ENCODE peak calls at places on chromosome 1, in four cellular contexts. F is MM.1S, C is OCI-LY7, S is HCT116. T is an unnamed sample.

GRCh38 chr1:79437540-79437939 is 431.0 kb upstream of the ADGRL4 start:
- DNase-seq in F (no peak), C (no peak), S (no peak), T (no peak)

GRCh38 chr1:93681095-93681548 is 515 bp downstream of the BCAR3 start:
- DNase-seq in S (no peak), C (peak; percentile 50), F (no peak), T (peak; percentile 48)

GRCh38 chr1:243447342-243447741 is 191.5 kb downstream of the SDCCAG8 start:
- DNase-seq in S (no peak), F (no peak), C (no peak), T (no peak)

GRCh38 chr1:155171836-155172731 is 1.0 kb downstream of the KRTCAP2 start:
- DNase-seq in C (no peak), S (no peak), F (no peak), T (no peak)

GRCh38 chr1:37323486-37324377 is 150.6 kb upstream of the ZC3H12A start:
- DNase-seq in S (no peak), F (peak; percentile 36), C (peak; percentile 54), T (peak; percentile 28)

GRCh38 chr1:206496131-206496793 is 11.1 kb upstream of the RASSF5 start:
- DNase-seq in C (peak; percentile 20), F (no peak), S (no peak), T (no peak)

GRCh38 chr1:111878649-111879048 is 110.8 kb downstream of the KCND3 start:
- DNase-seq in C (no peak), S (no peak), F (no peak), T (no peak)

GRCh38 chr1:186059752-186060151 is 315.3 kb downstream of the TPR start:
- DNase-seq in F (no peak), C (no peak), S (no peak), T (no peak)

GRCh38 chr1:169925505-169926482 is 32.1 kb upstream of the SCYL3 start:
- DNase-seq in S (no peak), C (no peak), F (peak; percentile 61), T (no peak)

GRCh38 chr1:54135436-54136120 is 17.2 kb downstream of the CDCP2 start:
- DNase-seq in F (no peak), C (no peak), S (no peak), T (no peak)

GRCh38 chr1:206809504-206810084 is 37.3 kb upstream of the IL10 start:
- DNase-seq in F (peak; percentile 84), C (peak; percentile 51), S (peak; percentile 23), T (peak; percentile 34)

GRCh38 chr1:181607524-181607923 is 124.2 kb downstream of the CACNA1E start:
- DNase-seq in S (no peak), F (no peak), C (no peak), T (no peak)
- H3K9me2 ChIP-seq in S (no peaks in the 10 kb centered on the region), F (no peaks in the 10 kb centered on the region), C (no peaks in the 10 kb centered on the region), T (no peaks in the 10 kb centered on the region)

GRCh38 chr1:114037952-114038867 is 58.9 kb downstream of the OLFML3 start:
- DNase-seq in S (no peak), C (no peak), F (no peak), T (no peak)

GRCh38 chr1:114043548-114043947 is 64.3 kb downstream of the OLFML3 start:
- DNase-seq in S (no peak), F (no peak), C (no peak), T (no peak)

GRCh38 chr1:114040273-114041043 is 61.2 kb downstream of the OLFML3 start:
- DNase-seq in F (no peak), C (no peak), S (no peak), T (no peak)

GRCh38 chr1:114037503-114037890 is 58.2 kb downstream of the OLFML3 start:
- DNase-seq in S (no peak), F (no peak), C (no peak), T (no peak)

GRCh38 chr1:114043046-114043445 is 63.8 kb downstream of the OLFML3 start:
- DNase-seq in S (no peak), C (no peak), F (no peak), T (no peak)
- H3K9me2 ChIP-seq in S (no peaks in the 10 kb centered on the region), C (no peaks in the 10 kb centered on the region), F (no peaks in the 10 kb centered on the region), T (no peaks in the 10 kb centered on the region)

GRCh38 chr1:152539901-152540300 is 25.6 kb downstream of the CRCT1 start:
- DNase-seq in F (no peak), C (no peak), S (no peak), T (no peak)
- H3K9me2 ChIP-seq in F (no peaks in the 10 kb centered on the region), C (no peaks in the 10 kb centered on the region), S (no peaks in the 10 kb centered on the region), T (no peaks in the 10 kb centered on the region)

DNA sequence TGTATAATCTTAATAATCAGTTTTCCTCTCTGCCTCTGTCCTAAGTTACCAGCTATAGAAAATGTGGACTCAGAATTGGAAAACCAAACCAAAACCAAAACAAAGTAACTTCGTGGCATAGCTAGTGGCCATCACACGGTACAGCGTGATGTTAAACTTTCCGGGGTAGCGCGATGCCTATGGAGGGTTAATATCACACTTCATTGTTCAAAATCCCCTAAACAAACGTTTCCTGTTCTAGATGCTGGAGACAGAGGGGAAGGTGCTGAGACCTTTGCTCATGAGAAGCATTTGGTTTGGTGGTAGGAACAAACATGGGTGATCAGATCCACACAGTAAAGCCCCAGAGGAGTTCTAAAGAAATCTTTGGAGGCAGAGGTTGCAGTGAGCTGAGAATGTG is 4.9 kb downstream of the AADACL4 start:
- DNase-seq in F (no peak), C (no peak), S (no peak), T (no peak)
- H3K9me2 ChIP-seq in F (no peaks in the 10 kb centered on the region), C (no peaks in the 10 kb centered on the region), S (no peaks in the 10 kb centered on the region), T (no peaks in the 10 kb centered on the region)